ENCODE peak calls at places on chromosomes 3 and 15, in eight cellular contexts. U is psoas muscle; Z is lung microvascular endothelial cell; Y is stimulated activated CD4-positive, alpha-beta T cell treated with anti-CD3 and anti-CD28 coated beads, Interleukin-12 subunit alpha, Interleukin-12 subunit beta, amount 100 ng/mL, for 4 hours; B is astrocyte of the spinal cord; Q is hepatocyte; P is nucleus accumbens; T is HEK293T. J is an unnamed sample.

GRCh38 chr3:131326307-131326706 is 55.3 kb upstream of the NUDT16 start:
- DNase-seq in U (no peak), Z (no peak), Y (no peak), B (peak; percentile 29), Q (no peak), P (no peak), T (no peak), J (no peak)

GRCh38 chr3:177977381-177978158 is 558.7 kb upstream of the KCNMB2 start:
- DNase-seq in U (no peak), Z (peak; percentile 79), Y (no peak), B (peak; percentile 91), Q (no peak), P (no peak), T (no peak), J (no peak)

GRCh38 chr15:39211108-39211979 is 369.5 kb upstream of the THBS1 start:
- DNase-seq in U (no peak), Z (no peak), Y (no peak), B (no peak), Q (no peak), P (no peak), T (no peak), J (peak; percentile 86)

GRCh38 chr3:30221622-30222021 is 384.8 kb upstream of the TGFBR2 start:
- DNase-seq in U (no peak), Z (peak; percentile 19), Y (no peak), B (peak; percentile 59), Q (no peak), P (no peak), T (no peak), J (no peak)

GRCh38 chr3:106711650-106712049 is 665.6 kb upstream of the CCDC54 start:
- DNase-seq in U (no peak), Z (peak; percentile 57), Y (no peak), B (peak; percentile 81), Q (no peak), P (no peak), T (no peak), J (no peak)

GRCh38 chr15:84981711-84982300 is at the start of gene PDE8A:
- DNase-seq in U (peak; percentile 70), Z (peak; percentile 63), Y (no peak), B (no peak), Q (peak; percentile 71), P (peak; percentile 45), T (peak; percentile 49), J (no peak)

GRCh38 chr3:146543461-146544012 is 870 bp downstream of the PLSCR1 start:
- DNase-seq in U (no peak), Z (peak; percentile 27), Y (no peak), B (peak; percentile 36), Q (peak; percentile 29), P (no peak), T (no peak), J (no peak)

GRCh38 chr3:169365993-169366915 is 297.3 kb downstream of the MECOM start:
- DNase-seq in U (no peak), Z (no peak), Y (no peak), B (no peak), Q (no peak), P (no peak), T (no peak), J (no peak)

GRCh38 chr3:120678331-120678845 is 3.7 kb downstream of the HGD start:
- DNase-seq in U (no peak), Z (peak; percentile 92), Y (no peak), B (peak; percentile 78), Q (peak; percentile 67), P (peak; percentile 33), T (peak; percentile 8), J (peak; percentile 96)

GRCh38 chr3:142237891-142238290 is 12.5 kb upstream of the GK5 start:
- DNase-seq in U (no peak), Z (no peak), Y (no peak), B (no peak), Q (no peak), P (no peak), T (no peak), J (no peak)

GRCh38 chr3:133997871-133998635 is 31.7 kb downstream of the SLCO2A1 start:
- DNase-seq in U (no peak), Z (no peak), Y (no peak), B (no peak), Q (no peak), P (no peak), T (no peak), J (no peak)

GRCh38 chr3:161548301-161548700 is 51.7 kb downstream of the OTOL1 start:
- DNase-seq in U (no peak), Z (no peak), Y (no peak), B (peak; percentile 26), Q (no peak), P (no peak), T (no peak), J (no peak)

GRCh38 chr15:40050788-40051615 is 12.0 kb upstream of the SRP14 start:
- DNase-seq in U (no peak), Z (no peak), Y (no peak), B (no peak), Q (no peak), P (no peak), T (no peak), J (no peak)

GRCh38 chr3:98772022-98772421 is 8.9 kb downstream of the ST3GAL6 start:
- DNase-seq in U (no peak), Z (no peak), Y (no peak), B (no peak), Q (no peak), P (no peak), T (no peak), J (no peak)

GRCh38 chr15:56492786-56493555 is 28.0 kb upstream of the MNS1 start:
- DNase-seq in U (no peak), Z (no peak), Y (no peak), B (no peak), Q (no peak), P (no peak), T (no peak), J (no peak)

GRCh38 chr3:113214917-113215595 is 3.7 kb downstream of the BOC start:
- DNase-seq in U (no peak), Z (no peak), Y (no peak), B (no peak), Q (no peak), P (no peak), T (no peak), J (no peak)

GRCh38 chr3:21314688-21315087 is 436.3 kb downstream of the ZNF385D start:
- DNase-seq in U (no peak), Z (no peak), Y (no peak), B (no peak), Q (no peak), P (no peak), T (no peak), J (no peak)

GRCh38 chr3:61650276-61650675 is 88.9 kb downstream of the PTPRG start:
- DNase-seq in U (peak; percentile 31), Z (peak; percentile 29), Y (no peak), B (peak; percentile 92), Q (peak; percentile 61), P (no peak), T (no peak), J (no peak)

GRCh38 chr15:75455982-75456531 is 4.6 kb upstream of the SIN3A start:
- DNase-seq in U (no peak), Z (peak; percentile 52), Y (no peak), B (peak; percentile 56), Q (peak; percentile 63), P (no peak), T (peak; percentile 57), J (peak; percentile 40)

GRCh38 chr3:53748512-53749271 is 97.5 kb downstream of the CHDH start:
- DNase-seq in U (no peak), Z (no peak), Y (no peak), B (no peak), Q (no peak), P (no peak), T (no peak), J (no peak)

GRCh38 chr15:69576035-69576526 is 123.5 kb downstream of the RPLP1 start:
- DNase-seq in U (peak; percentile 61), Z (peak; percentile 29), Y (peak; percentile 67), B (no peak), Q (peak; percentile 45), P (peak; percentile 62), T (no peak), J (no peak)

GRCh38 chr15:72358532-72359180 is 17.2 kb downstream of the HEXA start:
- DNase-seq in U (peak; percentile 71), Z (peak; percentile 79), Y (no peak), B (peak; percentile 61), Q (no peak), P (no peak), T (no peak), J (peak; percentile 83)

GRCh38 chr15:42060797-42061196 is 33.6 kb downstream of the PLA2G4D start:
- DNase-seq in U (no peak), Z (no peak), Y (no peak), B (no peak), Q (no peak), P (no peak), T (no peak), J (peak; percentile 35)

GRCh38 chr15:48996276-48996675 is 32.6 kb upstream of the SHC4 start:
- DNase-seq in U (no peak), Z (no peak), Y (no peak), B (peak; percentile 33), Q (no peak), P (no peak), T (no peak), J (no peak)

GRCh38 chr15:92936138-92936537 is 36.0 kb downstream of the CHD2 start:
- DNase-seq in U (no peak), Z (no peak), Y (no peak), B (no peak), Q (no peak), P (no peak), T (no peak), J (no peak)

GRCh38 chr3:126548556-126549466 is 9.9 kb downstream of the C3orf22 start:
- DNase-seq in U (no peak), Z (no peak), Y (no peak), B (no peak), Q (no peak), P (no peak), T (no peak), J (no peak)

GRCh38 chr3:157051625-157052024 is 108.3 kb downstream of the CCNL1 start:
- DNase-seq in U (no peak), Z (no peak), Y (no peak), B (no peak), Q (no peak), P (no peak), T (no peak), J (no peak)

GRCh38 chr3:168933614-168934013 is 729.9 kb downstream of the MECOM start:
- DNase-seq in U (no peak), Z (no peak), Y (no peak), B (peak; percentile 87), Q (no peak), P (no peak), T (no peak), J (no peak)

GRCh38 chr3:150733373-150733935 is 29.5 kb downstream of the SIAH2 start:
- DNase-seq in U (no peak), Z (no peak), Y (no peak), B (no peak), Q (no peak), P (no peak), T (no peak), J (peak; percentile 61)